ENCODE peak calls at places on chromosomes 1 and 21, in five cellular contexts. F is GM12878, J is K562, A is H1, N is WTC11. C is an unnamed sample.

GRCh38 chr1:220170836-220171526 is 77.0 kb downstream of the IARS2 start:
- DNase-seq in F (no peak), J (no peak), A (no peak), N (no peak), C (no peak)

GRCh38 chr1:2625311-2625710 is 7.5 kb downstream of the MMEL1 start:
- DNase-seq in F (no peak), J (no peak), A (no peak), N (peak; percentile 9), C (no peak)

GRCh38 chr1:45014403-45015028 is 2.5 kb downstream of the UROD start:
- DNase-seq in F (peak; percentile 44), J (peak; percentile 75), A (no peak), N (peak; percentile 91), C (peak; percentile 72)

GRCh38 chr1:167076136-167076710 is 14.0 kb downstream of the GPA33 start:
- DNase-seq in F (no peak), J (no peak), A (no peak), N (no peak), C (no peak)

GRCh38 chr1:37794372-37795339 is 1.0 kb downstream of the MANEAL start:
- DNase-seq in F (no peak), J (no peak), A (no peak), N (peak; percentile 17), C (no peak)

GRCh38 chr1:152870831-152871730 is 7.0 kb upstream of the SMCP start:
- DNase-seq in F (no peak), J (peak; percentile 27), A (no peak), N (peak; percentile 38), C (peak; percentile 20)

GRCh38 chr21:25640671-25641292 is 1.7 kb downstream of the JAM2 start:
- DNase-seq in F (no peak), J (no peak), A (no peak), N (no peak), C (no peak)

GRCh38 chr1:1273535-1274298 is at the start of gene UBE2J2:
- DNase-seq in F (peak; percentile 26), J (peak; percentile 99), A (peak; percentile 58), N (peak; percentile 92), C (peak; percentile 77)

GRCh38 chr1:173392895-173393654 is 84.1 kb upstream of the PRDX6 start:
- DNase-seq in F (no peak), J (peak; percentile 54), A (no peak), N (no peak), C (no peak)

GRCh38 chr1:231553320-231553719 is 24.9 kb downstream of the TSNAX start:
- DNase-seq in F (no peak), J (no peak), A (no peak), N (no peak), C (no peak)

GRCh38 chr1:231557898-231558710 is 29.6 kb downstream of the TSNAX start:
- DNase-seq in F (no peak), J (no peak), A (no peak), N (no peak), C (no peak)

GRCh38 chr1:231554969-231555368 is 26.5 kb downstream of the TSNAX start:
- DNase-seq in F (no peak), J (no peak), A (no peak), N (no peak), C (no peak)

GRCh38 chr1:231558711-231559205 is 30.3 kb downstream of the TSNAX start:
- DNase-seq in F (no peak), J (no peak), A (no peak), N (no peak), C (no peak)

GRCh38 chr1:231557411-231557810 is 28.9 kb downstream of the TSNAX start:
- DNase-seq in F (no peak), J (no peak), A (no peak), N (no peak), C (no peak)
- TF ChIP-seq ATF2 in F (no peak), J (no peak), A (no peak), N (no peak), C (no peak)

GRCh38 chr21:33011462-33011861 is 14.3 kb upstream of the OLIG2 start:
- DNase-seq in F (no peak), J (no peak), A (no peak), N (no peak), C (peak; percentile 57)
- TF ChIP-seq ATF2 in F (no peak), J (no peak), A (no peak), N (no peak), C (no peak)

DNA sequence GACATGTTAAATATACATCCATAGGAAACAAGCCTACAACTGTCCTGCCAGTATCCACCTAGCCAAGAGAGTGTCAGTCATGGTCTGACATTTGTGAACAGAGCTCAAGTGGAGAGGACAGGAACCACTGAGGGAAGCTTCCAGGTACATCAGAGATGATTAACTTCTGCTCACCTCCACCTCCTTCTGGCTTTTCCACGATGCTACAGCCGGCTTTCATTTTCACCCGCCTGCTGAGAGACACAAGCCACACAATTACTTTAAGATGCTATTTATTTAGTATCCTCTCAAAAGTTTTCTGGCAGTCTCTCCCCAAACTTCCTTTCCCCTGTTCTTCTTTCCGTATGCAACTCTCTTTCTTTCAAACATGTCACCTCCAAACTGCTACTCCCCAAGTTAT is 2.1 kb downstream of the ETV3 start:
- DNase-seq in F (no peak), J (no peak), A (no peak), N (no peak), C (peak; percentile 22)
- TF ChIP-seq ATF2 in F (no peak), J (no peak), A (no peak), N (no peak), C (no peak)

GRCh38 chr1:154304664-154305337 is 16.1 kb upstream of the AQP10 start:
- DNase-seq in F (no peak), J (no peak), A (no peak), N (no peak), C (peak; percentile 28)
- TF ChIP-seq ATF2 in F (peak; percentile 58), J (no peak), A (no peak), N (no peak), C (no peak)

DNA sequence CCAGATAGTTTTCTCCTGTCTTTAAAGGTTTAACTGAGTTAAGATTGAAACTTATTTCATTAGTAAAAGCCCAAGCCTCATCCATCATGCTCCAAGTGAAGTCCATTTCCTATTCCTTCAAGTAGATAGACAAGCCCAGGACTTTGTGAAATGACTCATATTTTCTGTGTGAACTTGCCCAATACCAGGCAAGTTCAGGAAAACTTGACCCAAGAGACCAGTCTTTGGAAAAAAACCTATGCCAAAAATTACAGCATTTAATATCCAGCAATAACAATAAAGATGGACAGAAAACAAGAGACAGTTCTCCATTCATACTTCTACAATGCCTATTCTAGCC is 405 bp upstream of the RAB29 start:
- DNase-seq in F (no peak), J (no peak), A (no peak), N (no peak), C (no peak)
- TF ChIP-seq ATF2 in F (no peak), J (no peak), A (no peak), N (no peak), C (no peak)

GRCh38 chr1:11620405-11620804 is 33.8 kb downstream of the FBXO2 start:
- DNase-seq in F (no peak), J (no peak), A (no peak), N (no peak), C (no peak)

GRCh38 chr1:11615109-11615508 is 39.1 kb downstream of the FBXO2 start:
- DNase-seq in F (no peak), J (peak; percentile 40), A (no peak), N (no peak), C (no peak)

GRCh38 chr1:11616766-11617165 is 37.5 kb downstream of the FBXO2 start:
- DNase-seq in F (no peak), J (no peak), A (no peak), N (no peak), C (no peak)

GRCh38 chr1:11617314-11617713 is 36.9 kb downstream of the FBXO2 start:
- DNase-seq in F (no peak), J (no peak), A (no peak), N (no peak), C (no peak)

DNA sequence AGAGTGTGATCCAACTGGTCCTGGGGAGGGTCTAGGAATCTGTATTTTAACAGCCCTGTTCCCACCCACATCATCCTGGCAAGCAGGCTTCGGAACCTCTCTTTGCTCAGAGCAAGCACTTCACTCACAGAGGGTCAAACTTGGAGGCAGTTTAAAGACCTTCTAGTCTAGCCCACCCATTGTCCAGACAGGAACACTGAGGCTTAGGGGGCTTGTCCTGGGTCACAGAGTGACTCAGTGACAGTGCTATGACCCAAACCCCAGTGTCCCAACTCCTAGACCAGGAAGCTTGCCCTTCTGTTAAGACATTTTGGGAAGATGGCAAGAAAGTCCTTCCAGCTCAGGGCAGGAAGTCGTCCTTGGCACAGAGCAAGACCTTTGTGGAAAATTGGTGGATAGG is 36.5 kb downstream of the FBXO2 start:
- DNase-seq in F (no peak), J (no peak), A (no peak), N (no peak), C (no peak)
- TF ChIP-seq ATF2 in F (no peak), J (no peak), A (no peak), N (no peak), C (no peak)

DNA sequence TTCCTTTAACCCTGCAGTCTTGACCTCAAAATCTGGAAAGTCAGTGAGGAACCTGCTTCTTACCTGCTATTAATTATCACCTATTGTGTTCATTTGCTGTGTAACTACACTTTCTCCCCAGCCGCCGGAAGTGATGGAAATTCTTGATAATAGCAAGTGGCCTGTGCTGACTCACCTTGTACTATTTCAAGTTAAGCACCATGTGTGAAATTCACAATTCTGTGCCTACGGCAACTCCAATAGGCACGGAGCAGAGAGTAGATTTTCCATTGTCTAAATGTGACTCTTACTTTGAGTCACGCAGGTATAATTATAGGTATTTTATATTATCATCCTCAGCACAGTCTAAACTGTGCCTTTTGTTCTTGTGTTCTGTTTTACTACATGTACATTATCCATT is 466.8 kb downstream of the KIF26B start:
- DNase-seq in F (no peak), J (no peak), A (no peak), N (no peak), C (no peak)
- TF ChIP-seq ATF2 in F (no peak), J (no peak), A (no peak), N (no peak), C (no peak)

DNA sequence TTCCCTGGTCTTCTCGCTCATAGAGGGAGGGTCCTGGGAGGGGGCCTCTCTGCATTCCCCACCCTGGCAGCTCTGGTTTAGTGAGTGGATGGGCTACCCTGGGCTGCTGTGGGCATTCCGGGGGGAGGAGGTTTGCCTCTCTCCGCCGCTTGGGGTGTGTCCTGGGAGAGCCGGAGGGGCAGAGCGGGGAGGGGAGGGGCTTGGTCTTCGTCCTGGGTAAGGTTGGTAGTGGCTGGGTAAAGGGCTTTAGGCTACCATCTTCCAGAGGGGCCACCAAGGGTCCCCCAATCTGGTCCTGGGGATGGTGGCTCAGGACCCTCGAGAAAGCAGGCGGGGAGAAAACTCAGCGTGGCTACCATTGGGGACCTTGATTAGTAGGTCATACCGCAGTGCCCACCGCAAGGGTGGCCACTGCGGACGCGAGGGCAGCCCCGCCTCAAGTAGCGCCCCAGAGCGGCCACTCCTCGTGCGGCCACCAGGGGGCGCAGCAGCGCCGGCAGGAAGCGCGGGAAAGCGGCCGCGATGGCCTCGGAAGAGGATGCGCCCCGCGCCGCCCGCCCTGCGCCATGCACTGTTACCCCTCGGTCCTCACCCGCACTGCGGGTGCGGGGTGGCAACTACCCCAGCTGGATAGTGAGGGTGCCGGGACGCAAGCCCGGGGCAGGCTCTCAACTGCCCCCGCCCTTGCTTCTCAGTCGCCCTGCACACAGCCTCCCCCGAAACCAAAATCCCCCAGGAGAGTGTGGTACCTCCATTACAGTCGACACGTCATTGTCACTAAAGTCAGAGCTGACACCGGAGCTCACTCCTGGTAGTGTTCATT is 44.1 kb upstream of the SLC25A33 start:
- DNase-seq in F (no peak), J (peak; percentile 81), A (peak; percentile 38), N (peak; percentile 79), C (no peak)
- TF ChIP-seq ATF2 in F (no peak), J (peak; percentile 17), A (no peak), N (no peak), C (no peak)

C was measured in HepG2.